ENCODE peak calls at places on chromosomes 13 and 19, in six cellular contexts. One of them, this sample, is unnamed.

GRCh38 chr19:49710372-49710951 is 19.5 kb downstream of the CPT1C start:
- DNase-seq in H9: no peak
- DNase-seq in neuronal stem cell: no peak
- DNase-seq in IMR-90: peak; percentile 84
- DNase-seq in H1: no peak
- DNase-seq in mesenchymal stem cell: peak; percentile 86
- DNase-seq in this sample: no peak

GRCh38 chr13:110436276-110436675 is 125.2 kb downstream of the RAB20 start:
- DNase-seq in H9: no peak
- DNase-seq in neuronal stem cell: no peak
- DNase-seq in IMR-90: peak; percentile 11
- DNase-seq in H1: no peak
- DNase-seq in mesenchymal stem cell: no peak
- DNase-seq in this sample: no peak

GRCh38 chr13:105220886-105221285 is 1314.6 kb downstream of the EFNB2 start:
- DNase-seq in H9: no peak
- DNase-seq in neuronal stem cell: no peak
- DNase-seq in IMR-90: peak; percentile 52
- DNase-seq in H1: no peak
- DNase-seq in mesenchymal stem cell: no peak
- DNase-seq in this sample: peak; percentile 6

GRCh38 chr13:104357174-104357573 is 1291.0 kb upstream of the SLC10A2 start:
- DNase-seq in H9: no peak
- DNase-seq in neuronal stem cell: no peak
- DNase-seq in IMR-90: no peak
- DNase-seq in H1: no peak
- DNase-seq in mesenchymal stem cell: no peak
- DNase-seq in this sample: peak; percentile 38

GRCh38 chr19:43311706-43312105 is 41.8 kb upstream of the CD177 start:
- DNase-seq in H9: no peak
- DNase-seq in neuronal stem cell: no peak
- DNase-seq in IMR-90: no peak
- DNase-seq in H1: no peak
- DNase-seq in mesenchymal stem cell: no peak
- DNase-seq in this sample: no peak

GRCh38 chr19:6062274-6062673 is 48.0 kb downstream of the RFX2 start:
- DNase-seq in H9: no peak
- DNase-seq in neuronal stem cell: no peak
- DNase-seq in IMR-90: no peak
- DNase-seq in H1: no peak
- DNase-seq in mesenchymal stem cell: no peak
- DNase-seq in this sample: no peak

GRCh38 chr13:55347528-55347927 is 1793.2 kb upstream of the PRR20A start:
- DNase-seq in H9: no peak
- DNase-seq in neuronal stem cell: no peak
- DNase-seq in IMR-90: no peak
- DNase-seq in H1: no peak
- DNase-seq in mesenchymal stem cell: no peak
- DNase-seq in this sample: no peak

GRCh38 chr13:49669735-49670309 is 21.5 kb downstream of the EBPL start:
- DNase-seq in H9: peak; percentile 72
- DNase-seq in neuronal stem cell: peak; percentile 41
- DNase-seq in IMR-90: peak; percentile 81
- DNase-seq in H1: no peak
- DNase-seq in mesenchymal stem cell: peak; percentile 82
- DNase-seq in this sample: peak; percentile 85

GRCh38 chr13:25384747-25385270 is 13.0 kb downstream of the ATP8A2 start:
- DNase-seq in H9: no peak
- DNase-seq in neuronal stem cell: no peak
- DNase-seq in IMR-90: no peak
- DNase-seq in H1: no peak
- DNase-seq in mesenchymal stem cell: peak; percentile 92
- DNase-seq in this sample: no peak

DNA sequence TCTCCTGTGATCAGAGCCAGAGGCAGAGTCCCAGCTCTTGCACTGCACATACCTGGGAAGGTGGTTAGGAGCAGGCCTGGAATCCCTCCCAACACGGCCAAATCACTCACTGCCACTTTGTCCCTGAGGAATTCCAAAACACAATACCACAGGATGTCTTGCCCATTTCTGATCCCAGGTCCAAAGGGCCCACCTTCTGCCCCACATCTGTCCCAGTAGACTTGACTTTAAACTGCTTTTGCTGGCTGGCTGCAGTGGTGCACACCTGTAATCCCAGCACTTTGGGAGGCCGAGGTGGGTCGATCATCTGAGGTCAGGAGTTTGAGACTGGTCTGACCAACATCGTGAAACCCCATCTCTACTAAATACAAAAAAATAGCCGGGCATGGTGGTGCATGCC is 18.9 kb downstream of the ZNF536 start:
- DNase-seq in H9: no peak
- DNase-seq in neuronal stem cell: no peak
- DNase-seq in IMR-90: no peak
- DNase-seq in H1: no peak
- DNase-seq in mesenchymal stem cell: no peak
- DNase-seq in this sample: no peak
- H2BK15ac ChIP-seq in H9: no peak overlapping the region
- H2BK15ac ChIP-seq in neuronal stem cell: no peak overlapping the region
- H2BK15ac ChIP-seq in IMR-90: no peak overlapping the region
- H2BK15ac ChIP-seq in H1: no peak overlapping the region
- H2BK15ac ChIP-seq in mesenchymal stem cell: no peak overlapping the region
- H2BK15ac ChIP-seq in this sample: no peak overlapping the region

GRCh38 chr13:46687810-46688209 is 109.2 kb downstream of the ESD start:
- DNase-seq in H9: peak; percentile 75
- DNase-seq in neuronal stem cell: no peak
- DNase-seq in IMR-90: peak; percentile 46
- DNase-seq in H1: peak; percentile 56
- DNase-seq in mesenchymal stem cell: peak; percentile 48
- DNase-seq in this sample: peak; percentile 96

GRCh38 chr13:46683879-46684278 is 113.1 kb downstream of the ESD start:
- DNase-seq in H9: no peak
- DNase-seq in neuronal stem cell: no peak
- DNase-seq in IMR-90: peak; percentile 46
- DNase-seq in H1: no peak
- DNase-seq in mesenchymal stem cell: peak; percentile 28
- DNase-seq in this sample: no peak

GRCh38 chr13:46686171-46686570 is 110.8 kb downstream of the ESD start:
- DNase-seq in H9: no peak
- DNase-seq in neuronal stem cell: no peak
- DNase-seq in IMR-90: no peak
- DNase-seq in H1: no peak
- DNase-seq in mesenchymal stem cell: no peak
- DNase-seq in this sample: peak; percentile 50

GRCh38 chr13:46684287-46685001 is 112.5 kb downstream of the ESD start:
- DNase-seq in H9: peak; percentile 50
- DNase-seq in neuronal stem cell: peak; percentile 23
- DNase-seq in IMR-90: no peak
- DNase-seq in H1: peak; percentile 31
- DNase-seq in mesenchymal stem cell: peak; percentile 55
- DNase-seq in this sample: peak; percentile 98

DNA sequence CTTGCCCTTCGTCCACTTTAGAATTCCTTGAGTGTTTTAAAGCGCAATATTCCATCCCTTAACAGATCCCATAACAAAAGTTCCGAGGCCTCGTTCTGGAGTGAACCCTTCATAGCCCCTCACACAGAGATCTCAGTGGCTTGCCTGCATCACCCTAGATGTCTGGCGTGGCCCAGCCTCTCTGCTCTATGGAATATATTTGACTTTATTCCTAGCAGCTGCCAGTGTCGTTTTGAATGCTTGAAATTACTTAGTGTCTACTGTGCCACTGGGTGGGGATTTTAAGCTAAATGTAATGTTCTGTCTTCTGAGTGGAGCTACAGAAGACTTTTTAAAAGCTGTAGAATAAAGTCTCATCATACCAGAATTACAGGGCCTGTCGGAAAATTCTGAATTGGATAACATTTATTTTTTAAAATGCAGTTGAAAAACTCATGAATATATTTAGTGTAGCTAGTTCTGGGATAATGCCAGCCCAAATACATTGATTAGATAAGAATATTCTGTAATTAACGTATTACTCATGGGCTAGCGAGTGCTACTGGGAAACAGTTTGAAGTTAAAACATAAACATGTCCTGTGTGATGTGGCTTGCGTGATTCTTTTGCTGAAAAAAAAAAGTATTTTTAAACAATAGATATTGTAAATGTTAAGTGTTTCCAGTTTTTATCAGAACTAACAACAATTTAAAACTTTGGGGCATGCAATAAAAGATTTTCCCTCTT is 111.8 kb downstream of the ESD start:
- DNase-seq in H9: no peak
- DNase-seq in neuronal stem cell: no peak
- DNase-seq in IMR-90: no peak
- DNase-seq in H1: no peak
- DNase-seq in mesenchymal stem cell: peak; percentile 48
- DNase-seq in this sample: no peak
- H3K9ac ChIP-seq in H9: no peak overlapping the region
- H3K9ac ChIP-seq in neuronal stem cell: no peak overlapping the region
- H3K9ac ChIP-seq in IMR-90: no peak overlapping the region
- H3K9ac ChIP-seq in H1: no peak overlapping the region
- H3K9ac ChIP-seq in mesenchymal stem cell: no peak overlapping the region
- H3K9ac ChIP-seq in this sample: no peak overlapping the region

GRCh38 chr13:39531646-39532045 is 71.3 kb downstream of the LHFPL6 start:
- DNase-seq in H9: no peak
- DNase-seq in neuronal stem cell: no peak
- DNase-seq in IMR-90: peak; percentile 32
- DNase-seq in H1: no peak
- DNase-seq in mesenchymal stem cell: peak; percentile 14
- DNase-seq in this sample: no peak
- H2BK15ac ChIP-seq in H9: no peak overlapping the region
- H2BK15ac ChIP-seq in neuronal stem cell: no peak overlapping the region
- H2BK15ac ChIP-seq in IMR-90: peak overlapping the region; percentile 12
- H2BK15ac ChIP-seq in H1: no peak overlapping the region
- H2BK15ac ChIP-seq in mesenchymal stem cell: no peak overlapping the region
- H2BK15ac ChIP-seq in this sample: no peak overlapping the region

GRCh38 chr13:27263438-27263837 is 7.2 kb upstream of the RASL11A start:
- DNase-seq in H9: no peak
- DNase-seq in neuronal stem cell: no peak
- DNase-seq in IMR-90: no peak
- DNase-seq in H1: no peak
- DNase-seq in mesenchymal stem cell: no peak
- DNase-seq in this sample: no peak
- H3K9ac ChIP-seq in H9: no peak overlapping the region
- H3K9ac ChIP-seq in neuronal stem cell: no peak overlapping the region
- H3K9ac ChIP-seq in IMR-90: no peak overlapping the region
- H3K9ac ChIP-seq in H1: no peak overlapping the region
- H3K9ac ChIP-seq in mesenchymal stem cell: peak overlapping the region; percentile 88
- H3K9ac ChIP-seq in this sample: no peak overlapping the region

GRCh38 chr13:74560325-74560724 is 426.1 kb upstream of the KLF12 start:
- DNase-seq in H9: no peak
- DNase-seq in neuronal stem cell: no peak
- DNase-seq in IMR-90: no peak
- DNase-seq in H1: no peak
- DNase-seq in mesenchymal stem cell: no peak
- DNase-seq in this sample: no peak

GRCh38 chr13:74557870-74558269 is 423.7 kb upstream of the KLF12 start:
- DNase-seq in H9: no peak
- DNase-seq in neuronal stem cell: no peak
- DNase-seq in IMR-90: no peak
- DNase-seq in H1: no peak
- DNase-seq in mesenchymal stem cell: no peak
- DNase-seq in this sample: no peak

GRCh38 chr13:74556002-74556551 is 421.9 kb upstream of the KLF12 start:
- DNase-seq in H9: no peak
- DNase-seq in neuronal stem cell: no peak
- DNase-seq in IMR-90: no peak
- DNase-seq in H1: no peak
- DNase-seq in mesenchymal stem cell: no peak
- DNase-seq in this sample: no peak

GRCh38 chr13:74554581-74555290 is 420.5 kb upstream of the KLF12 start:
- DNase-seq in H9: no peak
- DNase-seq in neuronal stem cell: no peak
- DNase-seq in IMR-90: no peak
- DNase-seq in H1: no peak
- DNase-seq in mesenchymal stem cell: no peak
- DNase-seq in this sample: no peak

GRCh38 chr13:74555291-74556001 is 421.2 kb upstream of the KLF12 start:
- DNase-seq in H9: no peak
- DNase-seq in neuronal stem cell: no peak
- DNase-seq in IMR-90: no peak
- DNase-seq in H1: no peak
- DNase-seq in mesenchymal stem cell: no peak
- DNase-seq in this sample: no peak
- H2BK15ac ChIP-seq in H9: no peak overlapping the region
- H2BK15ac ChIP-seq in neuronal stem cell: no peak overlapping the region
- H2BK15ac ChIP-seq in IMR-90: no peak overlapping the region
- H2BK15ac ChIP-seq in H1: no peak overlapping the region
- H2BK15ac ChIP-seq in mesenchymal stem cell: no peak overlapping the region
- H2BK15ac ChIP-seq in this sample: no peak overlapping the region

DNA sequence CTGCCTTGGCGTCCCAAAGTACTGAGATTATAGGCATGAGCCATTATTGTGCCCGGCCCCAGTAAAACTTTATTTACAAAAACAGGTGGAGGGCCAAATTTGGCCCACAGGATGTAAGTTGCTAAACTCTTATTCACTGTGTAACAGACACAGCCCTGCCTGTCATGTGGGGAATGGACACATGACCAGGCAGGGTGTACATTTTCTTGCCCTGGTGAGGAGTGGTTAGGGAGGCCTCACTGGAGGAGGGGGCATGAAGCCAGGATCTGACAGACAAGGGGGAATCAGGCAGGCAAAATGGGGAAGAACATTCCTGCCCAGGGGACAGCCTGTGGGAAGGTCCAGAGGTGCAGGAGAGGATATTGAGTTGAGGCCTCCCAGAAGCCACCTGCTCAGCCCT is 7.4 kb upstream of the PGLS start:
- DNase-seq in H9: no peak
- DNase-seq in neuronal stem cell: no peak
- DNase-seq in IMR-90: no peak
- DNase-seq in H1: no peak
- DNase-seq in mesenchymal stem cell: peak; percentile 18
- DNase-seq in this sample: no peak
- H3K9ac ChIP-seq in H9: no peak overlapping the region
- H3K9ac ChIP-seq in neuronal stem cell: no peak overlapping the region
- H3K9ac ChIP-seq in IMR-90: no peak overlapping the region
- H3K9ac ChIP-seq in H1: no peak overlapping the region
- H3K9ac ChIP-seq in mesenchymal stem cell: no peak overlapping the region
- H3K9ac ChIP-seq in this sample: no peak overlapping the region

GRCh38 chr19:2148482-2149135 is 2.8 kb downstream of the AP3D1 start:
- DNase-seq in H9: no peak
- DNase-seq in neuronal stem cell: no peak
- DNase-seq in IMR-90: no peak
- DNase-seq in H1: no peak
- DNase-seq in mesenchymal stem cell: no peak
- DNase-seq in this sample: no peak
- H2BK15ac ChIP-seq in H9: no peak overlapping the region
- H2BK15ac ChIP-seq in neuronal stem cell: no peak overlapping the region
- H2BK15ac ChIP-seq in IMR-90: no peak overlapping the region
- H2BK15ac ChIP-seq in H1: no peak overlapping the region
- H2BK15ac ChIP-seq in mesenchymal stem cell: no peak overlapping the region
- H2BK15ac ChIP-seq in this sample: no peak overlapping the region

GRCh38 chr19:19955208-19955607 is 54.5 kb downstream of the ZNF93 start:
- DNase-seq in H9: no peak
- DNase-seq in neuronal stem cell: no peak
- DNase-seq in IMR-90: no peak
- DNase-seq in H1: no peak
- DNase-seq in mesenchymal stem cell: no peak
- DNase-seq in this sample: no peak

GRCh38 chr19:19956431-19957075 is 55.8 kb downstream of the ZNF93 start:
- DNase-seq in H9: peak; percentile 91
- DNase-seq in neuronal stem cell: peak; percentile 56
- DNase-seq in IMR-90: no peak
- DNase-seq in H1: peak; percentile 62
- DNase-seq in mesenchymal stem cell: no peak
- DNase-seq in this sample: peak; percentile 94
- H3K9ac ChIP-seq in H9: no peak overlapping the region
- H3K9ac ChIP-seq in neuronal stem cell: no peak overlapping the region
- H3K9ac ChIP-seq in IMR-90: no peak overlapping the region
- H3K9ac ChIP-seq in H1: peak overlapping the region; percentile 25
- H3K9ac ChIP-seq in mesenchymal stem cell: no peak overlapping the region
- H3K9ac ChIP-seq in this sample: peak overlapping the region; percentile 16

This sample was measured in mesendoderm.